ENCODE peak calls at places on chromosomes 12 and 14, in nine cellular contexts. One of them, this sample, is unnamed.

GRCh38 chr14:59511916-59512530 is 27.7 kb downstream of the JKAMP start:
- DNase-seq in PC-3: peak; percentile 50
- DNase-seq in SK-N-SH: peak; percentile 61
- DNase-seq in HCT116: no peak
- DNase-seq in GM23338: peak; percentile 78
- DNase-seq in GM23248: peak; percentile 7
- DNase-seq in neural progenitor cell: peak; percentile 87
- DNase-seq in MM.1S: no peak
- DNase-seq in OCI-LY7: peak; percentile 29
- DNase-seq in this sample: no peak

GRCh38 chr12:31518680-31519227 is 72.2 kb downstream of the DENND5B start:
- DNase-seq in PC-3: peak; percentile 95
- DNase-seq in SK-N-SH: peak; percentile 43
- DNase-seq in HCT116: peak; percentile 85
- DNase-seq in GM23338: peak; percentile 78
- DNase-seq in GM23248: peak; percentile 99
- DNase-seq in neural progenitor cell: peak; percentile 57
- DNase-seq in MM.1S: no peak
- DNase-seq in OCI-LY7: peak; percentile 33
- DNase-seq in this sample: peak; percentile 58

GRCh38 chr14:101726295-101726953 is 35.1 kb upstream of the PPP2R5C start:
- DNase-seq in PC-3: no peak
- DNase-seq in SK-N-SH: no peak
- DNase-seq in HCT116: no peak
- DNase-seq in GM23338: no peak
- DNase-seq in GM23248: no peak
- DNase-seq in neural progenitor cell: no peak
- DNase-seq in MM.1S: no peak
- DNase-seq in OCI-LY7: no peak
- DNase-seq in this sample: no peak

GRCh38 chr12:10469701-10470100 is 16.5 kb upstream of the KLRC1 start:
- DNase-seq in PC-3: no peak
- DNase-seq in SK-N-SH: no peak
- DNase-seq in HCT116: no peak
- DNase-seq in GM23338: no peak
- DNase-seq in GM23248: no peak
- DNase-seq in neural progenitor cell: no peak
- DNase-seq in MM.1S: no peak
- DNase-seq in OCI-LY7: no peak
- DNase-seq in this sample: no peak

GRCh38 chr12:34298971-34299801 is 276.9 kb downstream of the ALG10 start:
- DNase-seq in PC-3: no peak
- DNase-seq in SK-N-SH: no peak
- DNase-seq in HCT116: no peak
- DNase-seq in GM23338: no peak
- DNase-seq in GM23248: no peak
- DNase-seq in neural progenitor cell: no peak
- DNase-seq in MM.1S: no peak
- DNase-seq in OCI-LY7: no peak
- DNase-seq in this sample: no peak

GRCh38 chr14:79036506-79036905 is 866.3 kb downstream of the NRXN3 start:
- DNase-seq in PC-3: no peak
- DNase-seq in SK-N-SH: no peak
- DNase-seq in HCT116: no peak
- DNase-seq in GM23338: no peak
- DNase-seq in GM23248: no peak
- DNase-seq in neural progenitor cell: no peak
- DNase-seq in MM.1S: no peak
- DNase-seq in OCI-LY7: no peak
- DNase-seq in this sample: no peak

GRCh38 chr12:51345681-51346080 is 798 bp downstream of the CELA1 start:
- DNase-seq in PC-3: peak; percentile 21
- DNase-seq in SK-N-SH: no peak
- DNase-seq in HCT116: no peak
- DNase-seq in GM23338: peak; percentile 17
- DNase-seq in GM23248: peak; percentile 28
- DNase-seq in neural progenitor cell: no peak
- DNase-seq in MM.1S: no peak
- DNase-seq in OCI-LY7: no peak
- DNase-seq in this sample: no peak

GRCh38 chr14:24260780-24261157 is 2.2 kb downstream of the TGM1 start:
- DNase-seq in PC-3: no peak
- DNase-seq in SK-N-SH: no peak
- DNase-seq in HCT116: no peak
- DNase-seq in GM23338: no peak
- DNase-seq in GM23248: no peak
- DNase-seq in neural progenitor cell: no peak
- DNase-seq in MM.1S: no peak
- DNase-seq in OCI-LY7: no peak
- DNase-seq in this sample: no peak

GRCh38 chr12:15336772-15337553 is 14.7 kb downstream of the PTPRO start:
- DNase-seq in PC-3: peak; percentile 52
- DNase-seq in SK-N-SH: no peak
- DNase-seq in HCT116: no peak
- DNase-seq in GM23338: no peak
- DNase-seq in GM23248: peak; percentile 74
- DNase-seq in neural progenitor cell: no peak
- DNase-seq in MM.1S: no peak
- DNase-seq in OCI-LY7: no peak
- DNase-seq in this sample: no peak

GRCh38 chr12:31866523-31866922 is 92.7 kb upstream of the RESF1 start:
- DNase-seq in PC-3: no peak
- DNase-seq in SK-N-SH: no peak
- DNase-seq in HCT116: no peak
- DNase-seq in GM23338: no peak
- DNase-seq in GM23248: no peak
- DNase-seq in neural progenitor cell: no peak
- DNase-seq in MM.1S: no peak
- DNase-seq in OCI-LY7: no peak
- DNase-seq in this sample: no peak

GRCh38 chr14:57847096-57847495 is 18.8 kb downstream of the SLC35F4 start:
- DNase-seq in PC-3: no peak
- DNase-seq in SK-N-SH: no peak
- DNase-seq in HCT116: no peak
- DNase-seq in GM23338: no peak
- DNase-seq in GM23248: peak; percentile 75
- DNase-seq in neural progenitor cell: no peak
- DNase-seq in MM.1S: no peak
- DNase-seq in OCI-LY7: no peak
- DNase-seq in this sample: no peak

GRCh38 chr12:8644345-8645248 is 18.0 kb downstream of the MFAP5 start:
- DNase-seq in PC-3: no peak
- DNase-seq in SK-N-SH: no peak
- DNase-seq in HCT116: no peak
- DNase-seq in GM23338: no peak
- DNase-seq in GM23248: peak; percentile 16
- DNase-seq in neural progenitor cell: no peak
- DNase-seq in MM.1S: peak; percentile 89
- DNase-seq in OCI-LY7: peak; percentile 90
- DNase-seq in this sample: no peak

GRCh38 chr14:99950191-99950590 is 115.0 kb upstream of the EVL start:
- DNase-seq in PC-3: no peak
- DNase-seq in SK-N-SH: no peak
- DNase-seq in HCT116: no peak
- DNase-seq in GM23338: no peak
- DNase-seq in GM23248: no peak
- DNase-seq in neural progenitor cell: no peak
- DNase-seq in MM.1S: no peak
- DNase-seq in OCI-LY7: no peak
- DNase-seq in this sample: no peak

GRCh38 chr12:71186571-71187288 is 28.9 kb upstream of the TSPAN8 start:
- DNase-seq in PC-3: no peak
- DNase-seq in SK-N-SH: no peak
- DNase-seq in HCT116: no peak
- DNase-seq in GM23338: no peak
- DNase-seq in GM23248: no peak
- DNase-seq in neural progenitor cell: no peak
- DNase-seq in MM.1S: no peak
- DNase-seq in OCI-LY7: no peak
- DNase-seq in this sample: no peak

GRCh38 chr14:26104686-26105085 is 493.1 kb downstream of the NOVA1 start:
- DNase-seq in PC-3: no peak
- DNase-seq in SK-N-SH: no peak
- DNase-seq in HCT116: no peak
- DNase-seq in GM23338: peak; percentile 37
- DNase-seq in GM23248: no peak
- DNase-seq in neural progenitor cell: no peak
- DNase-seq in MM.1S: no peak
- DNase-seq in OCI-LY7: no peak
- DNase-seq in this sample: no peak

DNA sequence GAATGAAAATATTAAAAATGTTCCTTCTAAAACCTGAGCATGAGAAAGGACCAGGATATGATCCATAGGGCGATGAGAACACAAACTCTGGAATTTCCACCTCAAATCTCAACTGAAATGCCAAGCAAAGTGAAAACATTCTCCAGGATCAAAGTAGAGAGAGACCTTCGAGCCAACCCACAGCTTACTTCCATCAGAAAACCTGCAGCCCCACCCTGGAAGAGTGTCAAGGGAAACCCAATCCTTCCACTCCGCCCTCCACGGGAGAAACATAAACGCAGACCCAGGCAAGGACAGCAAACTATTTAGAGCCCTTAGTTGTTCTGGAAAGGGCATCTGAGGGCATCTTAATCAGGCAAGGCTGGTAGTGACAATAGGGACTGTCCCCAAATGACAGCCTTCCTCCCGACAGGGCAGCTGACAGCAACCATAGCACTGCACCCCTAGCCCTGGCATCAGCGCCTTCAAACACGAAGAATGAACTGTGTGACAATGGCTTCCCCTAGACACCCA is 21.8 kb downstream of the SLC15A4 start:
- DNase-seq in PC-3: peak; percentile 70
- DNase-seq in SK-N-SH: no peak
- DNase-seq in HCT116: no peak
- DNase-seq in GM23338: no peak
- DNase-seq in GM23248: peak; percentile 54
- DNase-seq in neural progenitor cell: no peak
- DNase-seq in MM.1S: no peak
- DNase-seq in OCI-LY7: no peak
- DNase-seq in this sample: no peak
- TF ChIP-seq EZH2phosphoT487 in PC-3: no peak
- TF ChIP-seq EZH2phosphoT487 in SK-N-SH: no peak
- TF ChIP-seq EZH2phosphoT487 in HCT116: no peak
- TF ChIP-seq EZH2phosphoT487 in GM23338: no peak
- TF ChIP-seq EZH2phosphoT487 in GM23248: no peak
- TF ChIP-seq EZH2phosphoT487 in neural progenitor cell: no peak
- TF ChIP-seq EZH2phosphoT487 in MM.1S: no peak
- TF ChIP-seq EZH2phosphoT487 in OCI-LY7: no peak
- TF ChIP-seq EZH2phosphoT487 in this sample: no peak

GRCh38 chr12:76123301-76124212 is 39.1 kb upstream of the NAP1L1 start:
- DNase-seq in PC-3: peak; percentile 69
- DNase-seq in SK-N-SH: no peak
- DNase-seq in HCT116: no peak
- DNase-seq in GM23338: peak; percentile 12
- DNase-seq in GM23248: peak; percentile 77
- DNase-seq in neural progenitor cell: peak; percentile 11
- DNase-seq in MM.1S: no peak
- DNase-seq in OCI-LY7: no peak
- DNase-seq in this sample: no peak
- TF ChIP-seq EZH2phosphoT487 in PC-3: no peak
- TF ChIP-seq EZH2phosphoT487 in SK-N-SH: no peak
- TF ChIP-seq EZH2phosphoT487 in HCT116: no peak
- TF ChIP-seq EZH2phosphoT487 in GM23338: no peak
- TF ChIP-seq EZH2phosphoT487 in GM23248: no peak
- TF ChIP-seq EZH2phosphoT487 in neural progenitor cell: no peak
- TF ChIP-seq EZH2phosphoT487 in MM.1S: no peak
- TF ChIP-seq EZH2phosphoT487 in OCI-LY7: no peak
- TF ChIP-seq EZH2phosphoT487 in this sample: no peak

GRCh38 chr12:13196302-13196921 is at the start of gene EMP1:
- DNase-seq in PC-3: peak; percentile 98
- DNase-seq in SK-N-SH: peak; percentile 28
- DNase-seq in HCT116: peak; percentile 98
- DNase-seq in GM23338: no peak
- DNase-seq in GM23248: peak; percentile 99
- DNase-seq in neural progenitor cell: peak; percentile 13
- DNase-seq in MM.1S: peak; percentile 80
- DNase-seq in OCI-LY7: no peak
- DNase-seq in this sample: peak; percentile 94
- TF ChIP-seq EZH2phosphoT487 in PC-3: no peak
- TF ChIP-seq EZH2phosphoT487 in SK-N-SH: no peak
- TF ChIP-seq EZH2phosphoT487 in HCT116: no peak
- TF ChIP-seq EZH2phosphoT487 in GM23338: no peak
- TF ChIP-seq EZH2phosphoT487 in GM23248: peak; percentile 23
- TF ChIP-seq EZH2phosphoT487 in neural progenitor cell: no peak
- TF ChIP-seq EZH2phosphoT487 in MM.1S: no peak
- TF ChIP-seq EZH2phosphoT487 in OCI-LY7: no peak
- TF ChIP-seq EZH2phosphoT487 in this sample: no peak

GRCh38 chr12:29518407-29518806 is 20.9 kb upstream of the OVCH1 start:
- DNase-seq in PC-3: no peak
- DNase-seq in SK-N-SH: no peak
- DNase-seq in HCT116: no peak
- DNase-seq in GM23338: no peak
- DNase-seq in GM23248: no peak
- DNase-seq in neural progenitor cell: no peak
- DNase-seq in MM.1S: no peak
- DNase-seq in OCI-LY7: no peak
- DNase-seq in this sample: no peak

GRCh38 chr12:29516431-29516875 is 19.0 kb upstream of the OVCH1 start:
- DNase-seq in PC-3: peak; percentile 83
- DNase-seq in SK-N-SH: no peak
- DNase-seq in HCT116: no peak
- DNase-seq in GM23338: no peak
- DNase-seq in GM23248: peak; percentile 45
- DNase-seq in neural progenitor cell: no peak
- DNase-seq in MM.1S: peak; percentile 60
- DNase-seq in OCI-LY7: no peak
- DNase-seq in this sample: no peak

GRCh38 chr12:29517265-29517664 is 19.8 kb upstream of the OVCH1 start:
- DNase-seq in PC-3: peak; percentile 62
- DNase-seq in SK-N-SH: no peak
- DNase-seq in HCT116: no peak
- DNase-seq in GM23338: no peak
- DNase-seq in GM23248: no peak
- DNase-seq in neural progenitor cell: no peak
- DNase-seq in MM.1S: no peak
- DNase-seq in OCI-LY7: no peak
- DNase-seq in this sample: peak; percentile 12

GRCh38 chr12:29521951-29522350 is 24.5 kb upstream of the OVCH1 start:
- DNase-seq in PC-3: peak; percentile 59
- DNase-seq in SK-N-SH: no peak
- DNase-seq in HCT116: no peak
- DNase-seq in GM23338: no peak
- DNase-seq in GM23248: peak; percentile 34
- DNase-seq in neural progenitor cell: no peak
- DNase-seq in MM.1S: no peak
- DNase-seq in OCI-LY7: no peak
- DNase-seq in this sample: no peak

DNA sequence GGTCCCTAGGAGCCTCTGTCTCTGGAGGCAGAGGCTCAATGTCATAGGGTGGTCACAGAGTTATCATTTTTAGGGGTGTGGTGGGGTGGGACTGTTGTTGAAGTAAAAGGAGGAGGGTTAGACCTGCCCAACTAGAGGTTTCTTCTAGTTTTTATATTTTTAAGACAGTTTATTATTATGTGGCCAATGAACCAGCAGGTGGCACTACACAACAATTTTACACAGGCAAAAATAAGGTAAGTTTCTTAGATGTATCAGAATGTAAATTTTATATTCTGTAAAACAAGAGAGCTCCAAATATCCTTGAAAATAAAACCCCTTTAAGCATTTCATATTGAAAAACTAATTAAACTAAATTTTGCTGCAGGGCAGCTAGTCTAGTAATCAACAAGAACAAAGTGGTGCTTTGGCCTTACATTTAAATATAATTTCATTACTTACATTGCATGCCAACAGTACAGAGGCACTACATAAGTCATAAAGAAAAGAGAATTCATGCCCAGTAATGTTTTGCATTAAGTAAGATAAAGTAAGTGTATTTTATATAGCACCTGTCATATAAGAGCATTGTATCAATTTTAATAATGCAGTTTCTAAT is 22.2 kb upstream of the OVCH1 start:
- DNase-seq in PC-3: peak; percentile 86
- DNase-seq in SK-N-SH: peak; percentile 32
- DNase-seq in HCT116: peak; percentile 29
- DNase-seq in GM23338: peak; percentile 49
- DNase-seq in GM23248: peak; percentile 56
- DNase-seq in neural progenitor cell: peak; percentile 44
- DNase-seq in MM.1S: peak; percentile 57
- DNase-seq in OCI-LY7: peak; percentile 44
- DNase-seq in this sample: peak; percentile 60
- TF ChIP-seq EZH2phosphoT487 in PC-3: no peak
- TF ChIP-seq EZH2phosphoT487 in SK-N-SH: no peak
- TF ChIP-seq EZH2phosphoT487 in HCT116: no peak
- TF ChIP-seq EZH2phosphoT487 in GM23338: no peak
- TF ChIP-seq EZH2phosphoT487 in GM23248: no peak
- TF ChIP-seq EZH2phosphoT487 in neural progenitor cell: no peak
- TF ChIP-seq EZH2phosphoT487 in MM.1S: no peak
- TF ChIP-seq EZH2phosphoT487 in OCI-LY7: no peak
- TF ChIP-seq EZH2phosphoT487 in this sample: no peak